ENCODE peak calls at places on chromosome 15, in seven cellular contexts. Q, K, C, G, L, J and D are unnamed samples.

GRCh38 chr15:91855684-91856553 is 2.4 kb downstream of the SLCO3A1 start:
- DNase-seq in L (no peak), G (no peak), Q (peak; percentile 55), K (no peak), J (no peak), C (no peak), D (peak; percentile 42)

GRCh38 chr15:70054884-70055387 is 42.8 kb downstream of the TLE3 start:
- DNase-seq in K (no peak), G (no peak), C (no peak), Q (no peak), L (no peak), J (peak; percentile 44), D (no peak)

GRCh38 chr15:70778258-70779076 is 15.1 kb upstream of the UACA start:
- DNase-seq in C (peak; percentile 91), L (peak; percentile 92), K (peak; percentile 90), G (no peak), J (no peak), Q (no peak), D (no peak)

GRCh38 chr15:70063992-70064379 is 33.7 kb downstream of the TLE3 start:
- DNase-seq in C (no peak), J (no peak), L (no peak), K (no peak), Q (no peak), G (no peak), D (no peak)

GRCh38 chr15:72857331-72858065 is 73.9 kb upstream of the ADPGK start:
- DNase-seq in L (no peak), G (no peak), Q (no peak), K (no peak), C (no peak), J (no peak), D (peak; percentile 5)

GRCh38 chr15:79923068-79923514 is 26.3 kb upstream of the MTHFS start:
- DNase-seq in K (peak; percentile 25), Q (peak; percentile 63), C (peak; percentile 62), L (no peak), J (peak; percentile 70), G (no peak), D (peak; percentile 77)

GRCh38 chr15:85485956-85486567 is 105.7 kb downstream of the AKAP13 start:
- DNase-seq in Q (peak; percentile 53), K (no peak), G (peak; percentile 50), J (no peak), C (peak; percentile 61), L (peak; percentile 66), D (peak; percentile 99)

GRCh38 chr15:43912991-43913927 is 86.5 kb downstream of the WDR76 start:
- DNase-seq in L (peak; percentile 97), J (no peak), C (peak; percentile 100), G (peak; percentile 92), K (peak; percentile 99), Q (no peak), D (no peak)

GRCh38 chr15:45611305-45611704 is 23.5 kb upstream of the SQOR start:
- DNase-seq in L (no peak), G (no peak), Q (no peak), K (no peak), C (no peak), J (no peak), D (peak; percentile 51)

GRCh38 chr15:49848824-49849209 is 228.0 kb downstream of the DTWD1 start:
- DNase-seq in L (no peak), Q (no peak), C (peak; percentile 54), K (no peak), G (no peak), J (no peak), D (no peak)

DNA sequence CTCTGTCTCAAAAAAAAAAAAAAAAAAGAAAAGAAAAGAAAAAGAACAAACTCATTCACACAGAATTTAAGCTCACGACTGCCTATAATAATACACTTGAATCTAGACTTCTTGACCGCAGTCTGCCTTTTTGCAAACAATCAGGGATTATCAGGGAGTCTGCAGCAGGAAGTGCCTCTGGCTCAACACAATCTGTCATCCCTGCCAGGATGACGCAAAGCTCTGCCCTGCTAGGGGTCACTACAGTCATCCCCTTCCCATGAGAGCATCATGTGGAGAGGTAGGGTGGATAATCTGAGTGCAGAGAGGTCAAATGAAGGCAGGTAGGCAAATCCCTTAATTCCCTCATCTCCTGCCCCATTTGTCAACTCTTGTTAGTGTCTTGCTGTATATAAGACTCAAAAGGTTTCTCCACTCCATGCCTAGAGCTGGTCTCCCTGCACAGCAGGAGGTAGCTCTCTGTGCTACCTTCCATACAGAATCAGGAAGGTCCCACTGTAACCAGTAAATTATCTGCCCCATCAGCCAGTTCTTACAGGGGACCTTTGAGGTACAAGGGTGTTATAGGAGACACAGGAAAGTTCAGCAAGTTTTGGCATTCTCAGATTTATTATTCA is 4.2 kb downstream of the UBAP1L start:
- DNase-seq in Q (no peak), J (no peak), K (peak; percentile 66), G (no peak), C (peak; percentile 74), L (peak; percentile 79), D (no peak)
- H3K4me1 ChIP-seq in Q (no peaks in the 10 kb centered on the region), J (no peaks in the 10 kb centered on the region), K (no peaks in the 10 kb centered on the region), G (no peaks in the 10 kb centered on the region), C (no peaks in the 10 kb centered on the region), L (peaks cover 25% of the 10 kb centered on the region), D (peaks cover 15% of the 10 kb centered on the region)

DNA sequence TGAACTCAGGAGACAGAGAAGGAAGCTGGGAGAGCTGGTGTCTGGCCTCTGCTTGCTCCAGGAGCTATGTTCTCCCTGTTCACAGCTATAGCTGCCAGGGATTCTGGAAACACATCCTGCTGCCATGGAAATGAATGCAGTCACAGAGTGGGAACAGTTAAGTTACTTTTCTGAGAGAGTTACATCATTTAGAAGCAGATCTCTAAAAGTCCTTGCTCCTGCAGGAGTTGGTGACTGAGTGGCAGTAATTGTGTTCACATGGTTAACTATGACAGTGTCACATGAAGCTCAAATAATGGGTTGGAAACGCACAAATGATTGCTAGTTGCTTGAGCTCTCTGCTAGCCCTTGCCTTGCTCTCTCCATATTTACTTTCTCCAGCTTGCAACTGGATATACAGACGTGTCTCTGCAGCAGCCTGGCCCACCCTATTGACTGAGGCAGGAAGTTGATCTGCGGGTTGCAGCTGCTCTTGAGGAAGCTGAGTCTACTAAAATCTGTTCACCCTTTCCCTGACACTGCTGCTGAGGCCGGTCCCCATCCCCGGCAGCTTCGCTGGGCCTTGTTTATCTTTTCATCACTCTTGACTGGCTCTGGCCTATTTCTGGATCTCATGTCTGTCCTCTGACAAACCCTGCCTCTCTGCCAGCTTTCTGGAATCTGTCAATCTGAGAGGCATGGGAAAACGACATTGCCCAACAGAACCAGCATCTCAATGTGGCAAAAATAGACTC is 16.7 kb upstream of the ISLR start:
- DNase-seq in C (peak; percentile 17), L (no peak), Q (no peak), K (no peak), J (no peak), G (no peak), D (no peak)
- H3K4me3 ChIP-seq in C (no peak overlapping the region), L (no peak overlapping the region), Q (no peak overlapping the region), K (no peak overlapping the region), J (no peak overlapping the region), G (no peak overlapping the region), D (no peak overlapping the region)

GRCh38 chr15:78210349-78210717 is 24.0 kb downstream of the ACSBG1 start:
- DNase-seq in Q (peak; percentile 23), K (no peak), C (no peak), G (no peak), J (peak; percentile 10), L (no peak), D (no peak)

GRCh38 chr15:78208341-78208844 is 26.0 kb downstream of the ACSBG1 start:
- DNase-seq in J (peak; percentile 47), K (no peak), Q (peak; percentile 22), C (no peak), G (no peak), L (no peak), D (no peak)

GRCh38 chr15:78207641-78208340 is 26.6 kb downstream of the ACSBG1 start:
- DNase-seq in K (no peak), G (no peak), J (peak; percentile 27), L (no peak), Q (peak; percentile 15), C (no peak), D (peak; percentile 9)

GRCh38 chr15:78209646-78210348 is 24.6 kb downstream of the ACSBG1 start:
- DNase-seq in Q (peak; percentile 80), L (no peak), K (no peak), J (peak; percentile 49), C (no peak), G (no peak), D (no peak)

GRCh38 chr15:78208887-78209645 is 25.3 kb downstream of the ACSBG1 start:
- DNase-seq in Q (peak; percentile 37), C (no peak), L (no peak), K (no peak), J (peak; percentile 49), G (no peak), D (no peak)
- H3K4me1 ChIP-seq in Q (peaks cover 18% of the 10 kb centered on the region), C (no peaks in the 10 kb centered on the region), L (peaks cover 28% of the 10 kb centered on the region), K (peaks cover 23% of the 10 kb centered on the region), J (no peaks in the 10 kb centered on the region), G (peaks cover 30% of the 10 kb centered on the region), D (peaks cover 6% of the 10 kb centered on the region)

GRCh38 chr15:40942865-40943264 is 10.4 kb upstream of the CHAC1 start:
- DNase-seq in J (no peak), L (no peak), Q (no peak), C (no peak), G (no peak), K (no peak), D (no peak)
- H3K4me3 ChIP-seq in J (peak overlapping the region; percentile 77), L (no peak overlapping the region), Q (no peak overlapping the region), C (no peak overlapping the region), G (no peak overlapping the region), K (no peak overlapping the region), D (no peak overlapping the region)

GRCh38 chr15:42731461-42731860 is 5.5 kb downstream of the CDAN1 start:
- DNase-seq in C (no peak), G (no peak), J (no peak), K (no peak), L (no peak), Q (no peak), D (no peak)
- H3K4me1 ChIP-seq in C (peaks cover 3% of the 10 kb centered on the region), G (peaks cover 6% of the 10 kb centered on the region), J (no peaks in the 10 kb centered on the region), K (peaks cover 5% of the 10 kb centered on the region), L (peaks cover 10% of the 10 kb centered on the region), Q (peaks cover 13% of the 10 kb centered on the region), D (peaks cover 6% of the 10 kb centered on the region)

DNA sequence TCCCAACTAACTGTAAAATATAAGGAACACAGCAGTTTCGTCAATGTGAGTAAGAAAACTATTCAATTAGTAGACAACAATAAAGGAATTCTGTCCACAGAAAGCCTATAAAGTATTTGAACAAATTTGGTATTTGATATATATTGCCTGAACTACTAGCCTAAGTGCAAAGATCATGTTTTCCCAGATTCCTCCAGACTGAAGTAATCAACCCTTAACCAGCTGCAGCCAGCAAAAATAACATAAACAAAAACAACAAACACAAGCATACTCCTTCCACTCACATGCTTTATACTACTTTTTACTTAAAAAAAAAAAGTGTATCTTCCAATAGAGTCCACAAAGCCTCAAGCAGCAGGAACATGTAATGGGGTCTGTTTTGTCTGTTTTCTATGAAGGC is 24.1 kb downstream of the PGBD4 start:
- DNase-seq in J (no peak), K (no peak), L (no peak), Q (no peak), C (no peak), G (no peak), D (no peak)
- H3K4me3 ChIP-seq in J (no peak overlapping the region), K (no peak overlapping the region), L (no peak overlapping the region), Q (no peak overlapping the region), C (no peak overlapping the region), G (no peak overlapping the region), D (no peak overlapping the region)